ENCODE peak calls at places on chromosome 7, in seven cellular contexts. One of them, this sample, is unnamed.

GRCh38 chr7:135976312-135977019 is 693 bp downstream of the MTPN start:
- DNase-seq in cardiac muscle cell: no peak
- DNase-seq in PC-9: peak
- DNase-seq in psoas muscle: no peak
- DNase-seq in substantia nigra: no peak
- DNase-seq in H9: peak
- DNase-seq in left ventricle myocardium inferior: no peak
- DNase-seq in this sample: no peak

GRCh38 chr7:2355079-2356008 is 717 bp downstream of the EIF3B start:
- DNase-seq in cardiac muscle cell: peak
- DNase-seq in PC-9: peak
- DNase-seq in psoas muscle: peak
- DNase-seq in substantia nigra: no peak
- DNase-seq in H9: no peak
- DNase-seq in left ventricle myocardium inferior: no peak
- DNase-seq in this sample: peak

GRCh38 chr7:139043823-139044812 is 8.3 kb upstream of the ZC3HAV1L start:
- DNase-seq in cardiac muscle cell: no peak
- DNase-seq in PC-9: peak
- DNase-seq in psoas muscle: no peak
- DNase-seq in substantia nigra: no peak
- DNase-seq in H9: no peak
- DNase-seq in left ventricle myocardium inferior: no peak
- DNase-seq in this sample: peak

GRCh38 chr7:44103941-44104879 is at the start of gene AEBP1:
- DNase-seq in cardiac muscle cell: peak
- DNase-seq in PC-9: no peak
- DNase-seq in psoas muscle: peak
- DNase-seq in substantia nigra: no peak
- DNase-seq in H9: peak
- DNase-seq in left ventricle myocardium inferior: no peak
- DNase-seq in this sample: no peak

GRCh38 chr7:47757946-47758371 is 176.0 kb upstream of the TNS3 start:
- DNase-seq in cardiac muscle cell: peak
- DNase-seq in PC-9: no peak
- DNase-seq in psoas muscle: peak
- DNase-seq in substantia nigra: no peak
- DNase-seq in H9: no peak
- DNase-seq in left ventricle myocardium inferior: peak
- DNase-seq in this sample: no peak

GRCh38 chr7:16926283-16926682 is 44.5 kb upstream of the AGR3 start:
- DNase-seq in cardiac muscle cell: peak
- DNase-seq in PC-9: no peak
- DNase-seq in psoas muscle: no peak
- DNase-seq in substantia nigra: no peak
- DNase-seq in H9: no peak
- DNase-seq in left ventricle myocardium inferior: peak
- DNase-seq in this sample: peak

GRCh38 chr7:56609852-56610355 is 493.7 kb upstream of the NUPR2 start:
- DNase-seq in cardiac muscle cell: no peak
- DNase-seq in PC-9: no peak
- DNase-seq in psoas muscle: no peak
- DNase-seq in substantia nigra: no peak
- DNase-seq in H9: no peak
- DNase-seq in left ventricle myocardium inferior: no peak
- DNase-seq in this sample: no peak

GRCh38 chr7:28958235-28958945 is at the start of gene TRIL:
- DNase-seq in cardiac muscle cell: peak
- DNase-seq in PC-9: no peak
- DNase-seq in psoas muscle: peak
- DNase-seq in substantia nigra: peak
- DNase-seq in H9: peak
- DNase-seq in left ventricle myocardium inferior: peak
- DNase-seq in this sample: no peak

GRCh38 chr7:36147361-36147760 is 5.7 kb upstream of the EEPD1 start:
- DNase-seq in cardiac muscle cell: no peak
- DNase-seq in PC-9: no peak
- DNase-seq in psoas muscle: no peak
- DNase-seq in substantia nigra: no peak
- DNase-seq in H9: no peak
- DNase-seq in left ventricle myocardium inferior: no peak
- DNase-seq in this sample: no peak

GRCh38 chr7:2266911-2267310 is 24.9 kb downstream of the NUDT1 start:
- DNase-seq in cardiac muscle cell: no peak
- DNase-seq in PC-9: peak
- DNase-seq in psoas muscle: no peak
- DNase-seq in substantia nigra: no peak
- DNase-seq in H9: no peak
- DNase-seq in left ventricle myocardium inferior: no peak
- DNase-seq in this sample: no peak

GRCh38 chr7:34337163-34337562 is 320.9 kb upstream of the NPSR1 start:
- DNase-seq in cardiac muscle cell: no peak
- DNase-seq in PC-9: no peak
- DNase-seq in psoas muscle: no peak
- DNase-seq in substantia nigra: no peak
- DNase-seq in H9: no peak
- DNase-seq in left ventricle myocardium inferior: no peak
- DNase-seq in this sample: no peak

GRCh38 chr7:140458191-140458590 is 21.1 kb downstream of the MKRN1 start:
- DNase-seq in cardiac muscle cell: no peak
- DNase-seq in PC-9: no peak
- DNase-seq in psoas muscle: no peak
- DNase-seq in substantia nigra: no peak
- DNase-seq in H9: no peak
- DNase-seq in left ventricle myocardium inferior: no peak
- DNase-seq in this sample: no peak

GRCh38 chr7:106243893-106244292 is 40.9 kb downstream of the NAMPT start:
- DNase-seq in cardiac muscle cell: peak
- DNase-seq in PC-9: no peak
- DNase-seq in psoas muscle: no peak
- DNase-seq in substantia nigra: no peak
- DNase-seq in H9: no peak
- DNase-seq in left ventricle myocardium inferior: no peak
- DNase-seq in this sample: no peak

GRCh38 chr7:94170836-94171235 is 166.7 kb upstream of the BET1 start:
- DNase-seq in cardiac muscle cell: no peak
- DNase-seq in PC-9: no peak
- DNase-seq in psoas muscle: no peak
- DNase-seq in substantia nigra: no peak
- DNase-seq in H9: no peak
- DNase-seq in left ventricle myocardium inferior: no peak
- DNase-seq in this sample: no peak

DNA sequence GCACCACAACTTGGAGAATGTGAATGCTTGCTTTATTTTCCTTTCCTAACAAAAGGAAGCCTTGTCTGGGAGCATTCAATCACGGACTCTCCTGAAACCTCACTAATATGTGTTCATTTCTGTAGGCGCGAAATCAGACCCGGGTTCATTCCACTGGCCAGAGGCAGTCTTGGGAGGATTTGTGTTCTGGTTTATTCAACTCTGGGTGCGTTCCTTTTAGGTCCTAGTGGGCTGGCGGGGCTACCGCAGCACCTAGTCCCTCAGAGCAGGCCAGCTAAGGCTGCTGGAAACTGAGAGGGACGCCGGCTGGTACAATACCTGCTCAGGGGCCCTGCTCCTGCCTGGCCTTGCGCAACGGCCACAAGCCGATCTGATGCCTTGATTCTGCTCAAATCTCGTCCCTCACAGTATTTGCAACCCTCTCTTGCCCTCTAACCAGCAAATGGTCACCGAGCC is 7.5 kb downstream of the HOXA4 start:
- DNase-seq in cardiac muscle cell: no peak
- DNase-seq in PC-9: no peak
- DNase-seq in psoas muscle: no peak
- DNase-seq in substantia nigra: no peak
- DNase-seq in H9: no peak
- DNase-seq in left ventricle myocardium inferior: no peak
- DNase-seq in this sample: no peak
- H3K27ac ChIP-seq in cardiac muscle cell: no peak
- H3K27ac ChIP-seq in PC-9: no peak
- H3K27ac ChIP-seq in psoas muscle: peak
- H3K27ac ChIP-seq in substantia nigra: no peak
- H3K27ac ChIP-seq in H9: no peak
- H3K27ac ChIP-seq in left ventricle myocardium inferior: no peak
- H3K27ac ChIP-seq in this sample: peak

GRCh38 chr7:25967278-25968204 is 184.5 kb upstream of the NFE2L3 start:
- DNase-seq in cardiac muscle cell: no peak
- DNase-seq in PC-9: no peak
- DNase-seq in psoas muscle: no peak
- DNase-seq in substantia nigra: no peak
- DNase-seq in H9: no peak
- DNase-seq in left ventricle myocardium inferior: no peak
- DNase-seq in this sample: no peak

GRCh38 chr7:25966469-25966868 is 185.5 kb upstream of the NFE2L3 start:
- DNase-seq in cardiac muscle cell: no peak
- DNase-seq in PC-9: no peak
- DNase-seq in psoas muscle: no peak
- DNase-seq in substantia nigra: no peak
- DNase-seq in H9: no peak
- DNase-seq in left ventricle myocardium inferior: no peak
- DNase-seq in this sample: no peak

GRCh38 chr7:25964483-25964961 is 187.5 kb upstream of the NFE2L3 start:
- DNase-seq in cardiac muscle cell: no peak
- DNase-seq in PC-9: no peak
- DNase-seq in psoas muscle: no peak
- DNase-seq in substantia nigra: no peak
- DNase-seq in H9: no peak
- DNase-seq in left ventricle myocardium inferior: no peak
- DNase-seq in this sample: no peak

GRCh38 chr7:25965405-25966123 is 186.4 kb upstream of the NFE2L3 start:
- DNase-seq in cardiac muscle cell: peak
- DNase-seq in PC-9: no peak
- DNase-seq in psoas muscle: no peak
- DNase-seq in substantia nigra: no peak
- DNase-seq in H9: no peak
- DNase-seq in left ventricle myocardium inferior: no peak
- DNase-seq in this sample: no peak

DNA sequence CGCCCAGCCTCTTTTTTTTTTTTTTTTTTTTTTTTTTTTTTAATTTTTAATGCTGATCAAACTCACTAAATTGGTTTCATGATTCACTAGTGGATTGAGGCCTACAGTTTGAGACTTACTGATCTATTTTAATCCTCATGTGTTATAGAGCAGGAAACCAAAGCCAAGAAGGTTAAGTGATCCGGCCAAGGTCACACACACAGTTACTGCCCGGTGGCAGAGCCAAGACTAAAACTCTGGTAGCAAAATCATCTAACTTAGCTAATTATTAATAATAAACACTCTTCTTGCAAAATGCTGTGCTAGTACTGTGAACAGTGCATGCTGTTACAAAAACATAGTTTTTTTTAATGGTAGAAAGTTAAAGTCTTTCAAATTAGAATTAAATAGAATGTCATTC is 188.3 kb upstream of the NFE2L3 start:
- DNase-seq in cardiac muscle cell: no peak
- DNase-seq in PC-9: no peak
- DNase-seq in psoas muscle: no peak
- DNase-seq in substantia nigra: no peak
- DNase-seq in H9: no peak
- DNase-seq in left ventricle myocardium inferior: no peak
- DNase-seq in this sample: no peak
- H3K27ac ChIP-seq in cardiac muscle cell: no peak
- H3K27ac ChIP-seq in PC-9: no peak
- H3K27ac ChIP-seq in psoas muscle: no peak
- H3K27ac ChIP-seq in substantia nigra: no peak
- H3K27ac ChIP-seq in H9: no peak
- H3K27ac ChIP-seq in left ventricle myocardium inferior: peak
- H3K27ac ChIP-seq in this sample: no peak

GRCh38 chr7:151249732-151250072 is 1.2 kb upstream of the SMARCD3 start:
- DNase-seq in cardiac muscle cell: peak
- DNase-seq in PC-9: no peak
- DNase-seq in psoas muscle: peak
- DNase-seq in substantia nigra: no peak
- DNase-seq in H9: peak
- DNase-seq in left ventricle myocardium inferior: peak
- DNase-seq in this sample: no peak

GRCh38 chr7:151251328-151251925 is 2.9 kb upstream of the SMARCD3 start:
- DNase-seq in cardiac muscle cell: peak
- DNase-seq in PC-9: peak
- DNase-seq in psoas muscle: no peak
- DNase-seq in substantia nigra: peak
- DNase-seq in H9: no peak
- DNase-seq in left ventricle myocardium inferior: peak
- DNase-seq in this sample: no peak

GRCh38 chr7:151249034-151249731 is 689 bp upstream of the SMARCD3 start:
- DNase-seq in cardiac muscle cell: peak
- DNase-seq in PC-9: peak
- DNase-seq in psoas muscle: peak
- DNase-seq in substantia nigra: no peak
- DNase-seq in H9: no peak
- DNase-seq in left ventricle myocardium inferior: peak
- DNase-seq in this sample: peak

GRCh38 chr7:151251926-151252835 is 3.7 kb upstream of the SMARCD3 start:
- DNase-seq in cardiac muscle cell: peak
- DNase-seq in PC-9: peak
- DNase-seq in psoas muscle: peak
- DNase-seq in substantia nigra: peak
- DNase-seq in H9: peak
- DNase-seq in left ventricle myocardium inferior: peak
- DNase-seq in this sample: no peak

DNA sequence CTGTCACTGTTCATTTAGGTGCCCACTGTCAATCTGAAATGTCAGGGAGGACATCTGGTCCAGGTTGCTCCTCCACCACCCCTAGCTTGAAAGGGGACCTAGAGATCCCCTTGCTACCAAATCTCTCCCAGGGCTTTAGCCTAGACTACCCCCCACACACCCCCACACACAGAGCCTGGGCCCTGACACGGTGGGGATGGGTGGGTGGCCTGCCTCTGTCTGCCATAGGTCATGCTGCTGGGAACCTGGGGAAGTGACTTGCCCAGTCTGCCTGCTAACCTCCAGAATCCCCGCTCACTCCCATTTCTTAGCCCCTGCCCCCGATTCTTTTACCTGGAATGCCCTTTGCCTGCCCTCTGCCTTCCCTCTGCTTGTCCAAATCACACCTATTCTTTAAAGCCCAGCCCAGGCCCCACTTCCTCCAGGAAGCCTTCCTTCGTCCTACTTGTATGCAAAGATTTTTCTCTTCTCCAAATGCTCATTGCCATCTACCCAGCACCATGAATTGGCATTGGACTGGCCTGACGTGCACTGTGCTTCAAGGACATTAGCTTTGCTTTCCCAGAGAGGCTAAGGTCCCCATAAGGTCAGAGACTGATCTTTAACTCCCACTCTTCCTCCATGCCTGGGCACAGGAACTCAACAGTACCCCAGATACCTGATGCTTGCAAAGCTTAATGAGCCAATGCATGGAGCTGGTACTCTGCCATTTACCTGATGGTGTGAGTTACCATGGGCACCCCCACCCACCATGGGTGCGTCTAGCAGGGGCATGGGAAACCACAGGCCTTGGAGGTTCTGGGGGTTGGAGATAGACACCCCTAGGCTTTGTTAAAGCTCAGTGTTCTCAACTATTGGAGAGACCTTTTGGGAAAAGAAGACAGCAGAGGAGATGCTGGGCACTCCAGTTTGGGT is 1.9 kb upstream of the SMARCD3 start:
- DNase-seq in cardiac muscle cell: no peak
- DNase-seq in PC-9: no peak
- DNase-seq in psoas muscle: no peak
- DNase-seq in substantia nigra: no peak
- DNase-seq in H9: no peak
- DNase-seq in left ventricle myocardium inferior: no peak
- DNase-seq in this sample: no peak
- H3K27ac ChIP-seq in cardiac muscle cell: peak
- H3K27ac ChIP-seq in PC-9: no peak
- H3K27ac ChIP-seq in psoas muscle: peak
- H3K27ac ChIP-seq in substantia nigra: peak
- H3K27ac ChIP-seq in H9: no peak
- H3K27ac ChIP-seq in left ventricle myocardium inferior: peak
- H3K27ac ChIP-seq in this sample: peak

GRCh38 chr7:7201583-7202374 is 19.4 kb downstream of the C1GALT1 start:
- DNase-seq in cardiac muscle cell: no peak
- DNase-seq in PC-9: peak
- DNase-seq in psoas muscle: no peak
- DNase-seq in substantia nigra: no peak
- DNase-seq in H9: peak
- DNase-seq in left ventricle myocardium inferior: no peak
- DNase-seq in this sample: peak
- H3K27ac ChIP-seq in cardiac muscle cell: peak
- H3K27ac ChIP-seq in PC-9: peak
- H3K27ac ChIP-seq in psoas muscle: no peak
- H3K27ac ChIP-seq in substantia nigra: no peak
- H3K27ac ChIP-seq in H9: no peak
- H3K27ac ChIP-seq in left ventricle myocardium inferior: no peak
- H3K27ac ChIP-seq in this sample: no peak

This sample was measured in Peyer's patch.